ENCODE peak calls at places on chromosomes 1 and 21, in five cellular contexts. P, U, F, Q and M are unnamed samples.

GRCh38 chr1:24905979-24906720 is 23.9 kb downstream of the RUNX3 start:
- DNase-seq in P (no peak), U (no peak), F (no peak), Q (no peak), M (peak)

GRCh38 chr1:3409737-3410434 is 44.6 kb upstream of the ARHGEF16 start:
- DNase-seq in P (peak), U (no peak), F (peak), Q (no peak), M (no peak)

GRCh38 chr1:53077599-53077965 is 15.6 kb downstream of the PODN start:
- DNase-seq in P (no peak), U (no peak), F (no peak), Q (no peak), M (no peak)

GRCh38 chr1:220655509-220655908 is 34.7 kb upstream of the C1orf115 start:
- DNase-seq in P (no peak), U (peak), F (no peak), Q (no peak), M (peak)

GRCh38 chr1:2840036-2840809 is 38.7 kb upstream of the TTC34 start:
- DNase-seq in P (no peak), U (no peak), F (no peak), Q (no peak), M (no peak)

GRCh38 chr21:37509802-37510393 is 143.3 kb downstream of the DYRK1A start:
- DNase-seq in P (peak), U (no peak), F (no peak), Q (no peak), M (no peak)

GRCh38 chr1:50959303-50959912 is 659 bp downstream of the FAF1 start:
- DNase-seq in P (peak), U (no peak), F (no peak), Q (no peak), M (peak)

GRCh38 chr1:921011-921837 is 2.5 kb upstream of the SAMD11 start:
- DNase-seq in P (peak), U (peak), F (peak), Q (no peak), M (peak)

GRCh38 chr1:165896277-165896676 is 68.9 kb downstream of the UCK2 start:
- DNase-seq in P (peak), U (no peak), F (peak), Q (no peak), M (no peak)

GRCh38 chr1:84247425-84248220 is 53.9 kb upstream of the SAMD13 start:
- DNase-seq in P (peak), U (no peak), F (no peak), Q (no peak), M (no peak)

GRCh38 chr21:37430184-37430821 is 63.7 kb downstream of the DYRK1A start:
- DNase-seq in P (no peak), U (no peak), F (no peak), Q (no peak), M (no peak)

GRCh38 chr1:36306210-36306901 is at the start of gene SH3D21:
- DNase-seq in P (no peak), U (no peak), F (no peak), Q (no peak), M (peak)

GRCh38 chr1:170555370-170555769 is 23.4 kb downstream of the GORAB start:
- DNase-seq in P (peak), U (no peak), F (no peak), Q (no peak), M (no peak)

GRCh38 chr1:209552406-209553264 is 30.9 kb upstream of the CAMK1G start:
- DNase-seq in P (no peak), U (no peak), F (no peak), Q (no peak), M (no peak)

GRCh38 chr1:17831619-17832018 is 76.5 kb downstream of the ACTL8 start:
- DNase-seq in P (peak), U (no peak), F (peak), Q (no peak), M (no peak)

GRCh38 chr1:94734963-94735899 is 84.9 kb upstream of the SLC44A3 start:
- DNase-seq in P (peak), U (no peak), F (no peak), Q (no peak), M (no peak)

GRCh38 chr1:91603409-91603808 is 102.8 kb downstream of the CDC7 start:
- DNase-seq in P (no peak), U (no peak), F (no peak), Q (no peak), M (no peak)

GRCh38 chr1:160549665-160550006 is 26.6 kb upstream of the SLAMF6 start:
- DNase-seq in P (no peak), U (no peak), F (no peak), Q (no peak), M (no peak)

GRCh38 chr1:172898866-172899265 is 151.9 kb downstream of the TNFSF18 start:
- DNase-seq in P (peak), U (no peak), F (no peak), Q (no peak), M (no peak)

GRCh38 chr21:35476616-35477395 is 427.7 kb upstream of the RUNX1 start:
- DNase-seq in P (peak), U (no peak), F (no peak), Q (no peak), M (no peak)

GRCh38 chr1:24949331-24949881 is 19.3 kb upstream of the RUNX3 start:
- DNase-seq in P (peak), U (no peak), F (no peak), Q (no peak), M (peak)

GRCh38 chr21:43355196-43355924 is 71.6 kb downstream of the SIK1 start:
- DNase-seq in P (no peak), U (no peak), F (no peak), Q (no peak), M (no peak)

GRCh38 chr1:173601588-173601987 is 1.3 kb downstream of the SLC9C2 start:
- DNase-seq in P (no peak), U (peak), F (no peak), Q (no peak), M (peak)

GRCh38 chr1:233113009-233113712 is 162.8 kb downstream of the NTPCR start:
- DNase-seq in P (peak), U (peak), F (peak), Q (peak), M (peak)

GRCh38 chr1:99943238-99943794 is 26.5 kb upstream of the SLC35A3 start:
- DNase-seq in P (peak), U (no peak), F (peak), Q (no peak), M (no peak)

GRCh38 chr1:111197598-111198289 is 2.7 kb downstream of the DENND2D start:
- DNase-seq in P (no peak), U (peak), F (no peak), Q (no peak), M (peak)

GRCh38 chr21:25961042-25961441 is 209.5 kb downstream of the APP start:
- DNase-seq in P (no peak), U (no peak), F (no peak), Q (no peak), M (no peak)

GRCh38 chr1:206555473-206555935 is 48.2 kb downstream of the RASSF5 start:
- DNase-seq in P (no peak), U (peak), F (no peak), Q (no peak), M (peak)

GRCh38 chr1:198558402-198558801 is 17.9 kb upstream of the ATP6V1G3 start:
- DNase-seq in P (no peak), U (no peak), F (no peak), Q (no peak), M (no peak)

GRCh38 chr1:198548890-198549289 is 8.4 kb upstream of the ATP6V1G3 start:
- DNase-seq in P (no peak), U (no peak), F (no peak), Q (no peak), M (no peak)

GRCh38 chr1:198549863-198550262 is 9.4 kb upstream of the ATP6V1G3 start:
- DNase-seq in P (no peak), U (peak), F (no peak), Q (no peak), M (peak)

GRCh38 chr1:198556969-198557368 is 16.5 kb upstream of the ATP6V1G3 start:
- DNase-seq in P (no peak), U (peak), F (no peak), Q (no peak), M (peak)

DNA sequence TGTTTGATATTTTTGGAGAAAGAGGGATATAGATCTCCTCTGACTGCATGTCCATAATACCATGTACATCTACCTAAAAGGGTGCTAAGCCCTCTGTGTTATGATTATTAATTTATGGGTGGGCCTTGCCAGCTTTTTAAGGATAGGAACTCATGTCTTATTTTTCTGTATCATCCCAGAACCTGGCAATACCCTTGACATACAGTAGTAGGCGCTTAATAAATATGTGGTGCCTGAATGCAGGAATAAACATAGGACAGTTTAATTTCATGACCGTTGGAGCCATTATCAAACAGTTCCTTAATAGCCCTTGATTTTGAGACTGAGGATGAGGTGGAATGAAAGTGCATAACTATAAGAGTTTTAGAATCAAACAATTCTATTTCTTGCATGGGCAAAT is 12.5 kb upstream of the ATP6V1G3 start:
- DNase-seq in P (no peak), U (no peak), F (no peak), Q (no peak), M (no peak)
- TF ChIP-seq CTCF in P (no peak), U (peak), F (no peak), Q (no peak), M (no peak)

GRCh38 chr1:79197421-79197820 is 190.9 kb upstream of the ADGRL4 start:
- DNase-seq in P (peak), U (no peak), F (peak), Q (no peak), M (no peak)
- TF ChIP-seq CTCF in P (peak), U (peak), F (peak), Q (no peak), M (peak)

DNA sequence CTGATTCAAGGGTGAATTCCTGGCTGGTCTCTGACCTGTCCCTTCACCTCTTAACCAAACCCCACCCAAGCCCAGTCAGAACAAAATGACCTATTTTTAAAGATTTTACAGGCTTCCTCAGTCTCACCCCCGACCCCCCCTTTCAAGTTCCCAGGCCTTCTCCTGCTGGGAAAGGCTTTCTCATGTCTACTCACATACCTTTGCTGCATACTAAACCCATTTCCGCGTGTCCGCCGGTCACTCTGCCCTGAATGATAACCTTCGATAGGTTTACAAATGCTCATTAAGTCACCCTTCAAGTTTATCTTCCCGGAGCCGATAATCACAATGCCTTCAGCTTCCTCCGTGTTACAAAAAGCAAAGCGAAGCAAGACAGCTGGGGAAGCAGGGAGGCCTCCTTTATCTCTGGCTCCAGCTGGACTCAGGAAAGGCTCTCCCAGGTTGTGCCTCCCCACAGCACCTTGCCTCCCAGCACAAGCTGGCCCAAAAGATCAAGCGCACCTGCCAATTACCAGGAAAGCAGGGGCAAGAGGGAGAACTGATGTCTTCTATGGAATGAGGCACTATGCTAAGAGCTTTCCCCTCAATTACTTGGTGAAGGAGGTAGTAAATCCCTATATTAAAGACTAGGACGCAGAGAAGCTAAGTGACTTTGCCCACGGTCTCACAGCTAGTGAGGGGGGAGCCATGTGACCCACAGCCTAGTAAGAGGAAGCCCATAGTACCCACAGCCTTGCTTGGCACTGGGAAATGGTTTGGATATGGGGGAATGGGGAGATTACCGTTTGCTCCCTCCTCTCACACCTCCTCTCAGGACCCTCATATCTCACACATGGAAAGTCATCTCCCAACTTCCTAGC is 15.9 kb downstream of the SMIM12 start:
- DNase-seq in P (no peak), U (no peak), F (no peak), Q (no peak), M (no peak)
- TF ChIP-seq CTCF in P (no peak), U (no peak), F (no peak), Q (no peak), M (no peak)

GRCh38 chr1:151364996-151365395 is 7.5 kb downstream of the SELENBP1 start:
- DNase-seq in P (no peak), U (no peak), F (no peak), Q (no peak), M (no peak)
- TF ChIP-seq CTCF in P (no peak), U (peak), F (no peak), Q (no peak), M (no peak)